ENCODE peak calls at places on chromosome 14, in six cellular contexts. A is iPS-NIHi11, V is HTR-8/SVneo, E is iPS DF 6.9, C is T-helper 9 cell, M is hypothalamus. Z is an unnamed sample.

GRCh38 chr14:44963775-44964380 is 1.9 kb downstream of the TOGARAM1 start:
- DNase-seq in A (no peak), V (no peak), E (no peak), C (no peak), M (no peak), Z (no peak)

GRCh38 chr14:104106471-104106991 is 21.0 kb downstream of the ASPG start:
- DNase-seq in A (no peak), V (no peak), E (no peak), C (no peak), M (no peak), Z (no peak)

GRCh38 chr14:30842431-30842830 is 31.9 kb upstream of the COCH start:
- DNase-seq in A (no peak), V (no peak), E (no peak), C (no peak), M (no peak), Z (no peak)

GRCh38 chr14:22471545-22472121 is 117.4 kb downstream of the DAD1 start:
- DNase-seq in A (peak; percentile 83), V (no peak), E (peak; percentile 31), C (no peak), M (no peak), Z (no peak)

GRCh38 chr14:20428802-20429201 is 7.2 kb downstream of the KLHL33 start:
- DNase-seq in A (no peak), V (no peak), E (no peak), C (no peak), M (no peak), Z (no peak)

GRCh38 chr14:60656755-60657608 is 7.7 kb upstream of the SIX1 start:
- DNase-seq in A (peak; percentile 70), V (peak; percentile 91), E (no peak), C (no peak), M (no peak), Z (peak; percentile 91)

GRCh38 chr14:103102689-103103260 is 8.2 kb downstream of the EXOC3L4 start:
- DNase-seq in A (no peak), V (no peak), E (no peak), C (no peak), M (no peak), Z (no peak)

GRCh38 chr14:99137001-99137700 is 134.8 kb downstream of the BCL11B start:
- DNase-seq in A (no peak), V (no peak), E (no peak), C (no peak), M (no peak), Z (peak; percentile 44)

GRCh38 chr14:99427632-99428315 is 52.9 kb downstream of the SETD3 start:
- DNase-seq in A (no peak), V (peak; percentile 94), E (no peak), C (no peak), M (no peak), Z (no peak)

GRCh38 chr14:55117816-55118441 is 11.1 kb upstream of the LGALS3 start:
- DNase-seq in A (no peak), V (no peak), E (no peak), C (no peak), M (no peak), Z (no peak)

GRCh38 chr14:60482743-60483142 is 3.1 kb downstream of the C14orf39 start:
- DNase-seq in A (no peak), V (no peak), E (no peak), C (no peak), M (no peak), Z (no peak)

GRCh38 chr14:30985796-30986195 is 39.7 kb upstream of the AP4S1 start:
- DNase-seq in A (no peak), V (no peak), E (no peak), C (no peak), M (no peak), Z (no peak)

GRCh38 chr14:62776300-62776699 is 269.0 kb downstream of the KCNH5 start:
- DNase-seq in A (no peak), V (no peak), E (no peak), C (no peak), M (no peak), Z (no peak)

GRCh38 chr14:29649170-29649569 is 278.5 kb downstream of the PRKD1 start:
- DNase-seq in A (no peak), V (no peak), E (no peak), C (no peak), M (no peak), Z (no peak)

GRCh38 chr14:39547845-39548244 is 115.6 kb upstream of the FBXO33 start:
- DNase-seq in A (no peak), V (no peak), E (no peak), C (no peak), M (no peak), Z (no peak)

GRCh38 chr14:103656031-103656757 is 27.2 kb downstream of the KLC1 start:
- DNase-seq in A (no peak), V (no peak), E (no peak), C (no peak), M (no peak), Z (no peak)

GRCh38 chr14:76348898-76349297 is 27.0 kb upstream of the ESRRB start:
- DNase-seq in A (peak; percentile 31), V (peak; percentile 96), E (no peak), C (no peak), M (no peak), Z (no peak)

GRCh38 chr14:65334765-65335411 is 77.6 kb upstream of the FUT8 start:
- DNase-seq in A (peak; percentile 52), V (no peak), E (peak; percentile 43), C (no peak), M (no peak), Z (no peak)

GRCh38 chr14:68172216-68172615 is 352.6 kb downstream of the RAD51B start:
- DNase-seq in A (no peak), V (no peak), E (no peak), C (no peak), M (no peak), Z (no peak)

GRCh38 chr14:58808828-58809227 is 171.1 kb downstream of the DACT1 start:
- DNase-seq in A (no peak), V (no peak), E (no peak), C (no peak), M (no peak), Z (no peak)

GRCh38 chr14:100577986-100578431 is 9.2 kb downstream of the BEGAIN start:
- DNase-seq in A (no peak), V (no peak), E (no peak), C (no peak), M (no peak), Z (no peak)

GRCh38 chr14:92105845-92106094 is 612 bp downstream of the ATXN3 start:
- DNase-seq in A (peak; percentile 25), V (no peak), E (no peak), C (peak; percentile 6), M (no peak), Z (no peak)

GRCh38 chr14:79043194-79043889 is 873.2 kb downstream of the NRXN3 start:
- DNase-seq in A (no peak), V (no peak), E (no peak), C (no peak), M (no peak), Z (no peak)

GRCh38 chr14:32561520-32561919 is 232.4 kb downstream of the AKAP6 start:
- DNase-seq in A (no peak), V (peak; percentile 32), E (no peak), C (no peak), M (no peak), Z (no peak)

GRCh38 chr14:96297000-96297399 is 41.0 kb downstream of the BDKRB1 start:
- DNase-seq in A (no peak), V (no peak), E (no peak), C (no peak), M (no peak), Z (no peak)

GRCh38 chr14:74610866-74611671 is 968 bp downstream of the LTBP2 start:
- DNase-seq in A (no peak), V (no peak), E (no peak), C (no peak), M (no peak), Z (no peak)

GRCh38 chr14:67345583-67345982 is 14.0 kb downstream of the ATP6V1D start:
- DNase-seq in A (no peak), V (no peak), E (no peak), C (no peak), M (no peak), Z (no peak)

GRCh38 chr14:92677955-92678354 is 70.5 kb downstream of the LGMN start:
- DNase-seq in A (no peak), V (no peak), E (no peak), C (no peak), M (no peak), Z (no peak)

GRCh38 chr14:104650057-104650980 is 39.1 kb upstream of the INF2 start:
- DNase-seq in A (peak; percentile 98), V (peak; percentile 85), E (peak; percentile 64), C (peak; percentile 51), M (peak; percentile 39), Z (peak; percentile 91)

GRCh38 chr14:95681153-95681552 is 5.1 kb upstream of the TCL1B start:
- DNase-seq in A (no peak), V (no peak), E (no peak), C (no peak), M (no peak), Z (no peak)

GRCh38 chr14:61257469-61258057 is 23.6 kb downstream of the TMEM30B start:
- DNase-seq in A (no peak), V (no peak), E (no peak), C (no peak), M (no peak), Z (no peak)

GRCh38 chr14:26204954-26205479 is 392.8 kb downstream of the NOVA1 start:
- DNase-seq in A (peak; percentile 63), V (no peak), E (no peak), C (no peak), M (peak; percentile 18), Z (no peak)

GRCh38 chr14:95958105-95958504 is 81.1 kb upstream of the C14orf132 start:
- DNase-seq in A (no peak), V (no peak), E (no peak), C (no peak), M (no peak), Z (no peak)

GRCh38 chr14:61668267-61668666 is 27.0 kb upstream of the HIF1A start:
- DNase-seq in A (no peak), V (no peak), E (no peak), C (no peak), M (no peak), Z (no peak)

GRCh38 chr14:35368139-35368460 is 36.4 kb downstream of the NFKBIA start:
- DNase-seq in A (no peak), V (no peak), E (no peak), C (no peak), M (no peak), Z (no peak)

GRCh38 chr14:99363616-99364290 is 91.8 kb upstream of the BCL11B start:
- DNase-seq in A (peak; percentile 77), V (no peak), E (no peak), C (no peak), M (no peak), Z (no peak)

GRCh38 chr14:96660135-96660534 is 137.0 kb upstream of the VRK1 start:
- DNase-seq in A (no peak), V (no peak), E (no peak), C (no peak), M (no peak), Z (no peak)